ENCODE peak calls at places on chromosomes 6 and 20, in nine cellular contexts. T, N, W, C, U, H, G, E and X are unnamed samples. For H3K36me3, the result is how much of the 10 kb centered on the place peaks cover.

GRCh38 chr6:26022166-26022510 is 59.5 kb downstream of the TRIM38 start:
- DNase-seq in H (no peak), T (peak), U (peak), N (no peak), E (peak), W (peak), C (no peak), G (peak), X (peak)

GRCh38 chr6:15166121-15166520 is 79.7 kb upstream of the JARID2 start:
- DNase-seq in N (no peak), C (no peak), U (no peak), H (no peak), G (no peak), E (no peak), T (no peak), W (no peak), X (no peak)

GRCh38 chr6:100944644-100945043 is 63.5 kb upstream of the ASCC3 start:
- DNase-seq in G (no peak), E (no peak), C (no peak), N (no peak), T (no peak), H (no peak), W (no peak), U (no peak), X (no peak)

GRCh38 chr6:26534681-26535465 is 3.3 kb upstream of the HMGN4 start:
- DNase-seq in H (peak), C (no peak), W (no peak), N (no peak), G (no peak), E (peak), U (no peak), T (no peak), X (no peak)

GRCh38 chr6:133796235-133796634 is 92.7 kb upstream of the TCF21 start:
- DNase-seq in W (no peak), U (no peak), C (no peak), N (no peak), E (no peak), H (no peak), G (no peak), T (no peak), X (no peak)

GRCh38 chr6:159360306-159360705 is 191.1 kb downstream of the FNDC1 start:
- DNase-seq in N (no peak), E (no peak), T (no peak), U (peak), H (no peak), C (no peak), G (peak), W (no peak), X (no peak)

GRCh38 chr6:156864557-156864956 is 87.4 kb downstream of the ARID1B start:
- DNase-seq in H (no peak), T (no peak), E (no peak), N (no peak), C (no peak), W (no peak), G (no peak), U (no peak), X (no peak)

GRCh38 chr20:36848078-36848660 is 27.8 kb upstream of the TLDC2 start:
- DNase-seq in G (peak), H (no peak), T (peak), W (no peak), C (no peak), U (peak), N (no peak), E (no peak), X (no peak)

GRCh38 chr6:133468591-133468990 is 227.4 kb downstream of the EYA4 start:
- DNase-seq in U (no peak), T (no peak), G (no peak), H (no peak), W (no peak), N (no peak), C (no peak), E (no peak), X (no peak)

GRCh38 chr6:25334793-25335192 is 55.6 kb downstream of the CARMIL1 start:
- DNase-seq in U (no peak), N (no peak), E (no peak), G (no peak), T (no peak), W (no peak), C (no peak), H (no peak), X (no peak)

GRCh38 chr6:6870914-6871313 is 236.8 kb upstream of the RREB1 start:
- DNase-seq in U (no peak), G (no peak), T (no peak), N (no peak), E (no peak), C (no peak), H (no peak), W (no peak), X (no peak)

GRCh38 chr6:14074723-14075503 is 42.7 kb upstream of the CD83 start:
- DNase-seq in N (peak), T (peak), G (peak), U (peak), H (no peak), C (peak), W (no peak), E (peak), X (peak)

GRCh38 chr6:159745081-159745480 is 16.8 kb upstream of the ACAT2 start:
- DNase-seq in G (no peak), U (no peak), T (no peak), E (no peak), H (no peak), W (no peak), C (no peak), N (no peak), X (no peak)

GRCh38 chr20:6708010-6708409 is 59.5 kb upstream of the BMP2 start:
- DNase-seq in E (peak), N (peak), T (peak), C (no peak), G (peak), H (no peak), U (peak), W (no peak), X (no peak)

GRCh38 chr6:166025149-166025898 is 142.3 kb downstream of the TBXT start:
- DNase-seq in G (peak), W (no peak), U (peak), H (no peak), E (no peak), N (no peak), T (no peak), C (no peak), X (peak)

GRCh38 chr6:5302220-5302946 is 41.1 kb downstream of the FARS2 start:
- DNase-seq in H (no peak), C (peak), N (peak), T (no peak), U (no peak), W (no peak), G (no peak), E (no peak), X (peak)

GRCh38 chr6:166507380-166507779 is 79.1 kb downstream of the RAMACL start:
- DNase-seq in E (no peak), N (no peak), H (no peak), C (no peak), G (no peak), U (no peak), T (no peak), W (no peak), X (no peak)

GRCh38 chr20:59783020-59784010 is 150.1 kb downstream of the SYCP2 start:
- DNase-seq in W (peak), E (peak), C (peak), U (peak), G (peak), H (peak), N (peak), T (peak), X (peak)

DNA sequence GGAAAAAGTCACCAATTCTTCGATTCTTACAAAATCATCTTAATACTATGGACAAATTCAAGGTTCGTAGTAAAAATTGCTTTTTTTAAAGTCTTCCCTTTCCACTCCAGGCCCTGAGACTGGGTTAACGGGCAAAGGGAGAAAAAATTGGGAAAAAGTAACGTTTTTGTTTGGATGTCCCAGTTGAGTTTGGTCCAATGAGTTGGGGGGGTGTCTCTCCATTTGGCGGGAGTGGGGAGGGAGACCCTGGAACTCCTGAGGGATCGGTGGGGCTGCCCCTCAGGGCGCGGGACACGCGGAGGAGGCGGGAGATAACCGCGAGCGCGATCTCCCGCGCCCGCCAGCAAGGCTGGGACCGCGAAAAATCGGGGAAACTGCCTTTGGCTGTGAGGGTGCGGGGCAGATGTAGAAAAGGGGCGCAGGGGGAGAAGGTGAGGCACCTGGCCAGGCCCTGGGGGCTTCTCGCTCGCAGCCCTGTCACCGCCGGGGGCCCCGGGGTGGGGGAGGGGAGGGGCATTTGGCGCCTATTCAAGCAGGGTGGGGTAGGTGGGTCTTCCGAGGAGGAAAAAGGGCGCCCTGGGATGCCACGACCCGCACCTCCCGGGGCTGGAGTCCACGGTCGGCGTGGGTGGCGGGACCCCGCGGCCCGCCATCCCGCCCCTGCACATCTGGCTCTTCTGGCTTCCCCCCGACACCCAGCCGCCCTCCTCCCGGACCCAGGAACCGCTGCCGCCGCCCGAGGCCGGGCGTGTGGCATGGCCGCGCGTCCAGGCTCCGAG is 663 bp downstream of the FBXO5 start:
- DNase-seq in G (no peak), U (no peak), N (peak), T (peak), W (no peak), C (no peak), E (no peak), H (no peak), X (peak)
- H3K36me3 ChIP-seq in G (under half), U (under half), N (under half), T (under half), W (under half), C (under half), E (under half), H (under half), X (half or more)

GRCh38 chr6:43217351-43217750 is 11.9 kb downstream of the DNPH1 start:
- DNase-seq in U (no peak), G (no peak), N (no peak), E (no peak), C (no peak), T (no peak), W (no peak), H (no peak), X (no peak)
- H3K36me3 ChIP-seq in U (under half), G (under half), N (under half), E (under half), C (under half), T (under half), W (under half), H (under half), X (under half)

GRCh38 chr6:21596379-21597242 is 3.1 kb downstream of the SOX4 start:
- DNase-seq in T (peak), U (peak), E (peak), C (peak), N (peak), H (no peak), W (peak), G (peak), X (peak)
- H3K36me3 ChIP-seq in T (under half), U (under half), E (under half), C (under half), N (under half), H (under half), W (under half), G (under half), X (half or more)

DNA sequence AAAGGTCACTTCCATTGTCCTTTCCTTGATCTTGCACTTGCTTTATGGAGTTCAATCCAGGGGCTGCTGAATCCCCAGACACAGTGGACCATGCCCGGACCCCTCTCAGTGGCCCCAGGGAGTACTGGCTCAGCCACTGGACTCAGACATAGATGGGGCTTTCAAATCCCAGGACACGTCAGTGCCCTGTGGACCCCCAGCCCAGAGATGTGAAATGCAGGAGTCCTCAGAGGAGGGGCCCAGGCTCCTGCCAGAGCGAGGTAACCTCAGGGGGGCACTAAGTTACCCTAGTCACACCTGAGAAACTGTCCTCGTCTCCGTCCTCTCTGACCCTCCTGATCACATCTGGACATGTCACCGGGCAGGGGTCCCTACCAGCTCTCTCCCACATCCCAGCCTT is 18.7 kb upstream of the APMAP start:
- DNase-seq in H (no peak), T (no peak), G (no peak), U (no peak), N (peak), C (no peak), E (no peak), W (no peak), X (no peak)
- H3K36me3 ChIP-seq in H (under half), T (under half), G (half or more), U (under half), N (under half), C (half or more), E (under half), W (under half), X (under half)

GRCh38 chr6:75273009-75273408 is 11.6 kb downstream of the TMEM30A start:
- DNase-seq in W (no peak), C (no peak), E (no peak), N (no peak), T (no peak), H (no peak), G (no peak), U (no peak), X (no peak)
- H3K36me3 ChIP-seq in W (under half), C (under half), E (under half), N (under half), T (under half), H (under half), G (under half), U (under half), X (under half)

DNA sequence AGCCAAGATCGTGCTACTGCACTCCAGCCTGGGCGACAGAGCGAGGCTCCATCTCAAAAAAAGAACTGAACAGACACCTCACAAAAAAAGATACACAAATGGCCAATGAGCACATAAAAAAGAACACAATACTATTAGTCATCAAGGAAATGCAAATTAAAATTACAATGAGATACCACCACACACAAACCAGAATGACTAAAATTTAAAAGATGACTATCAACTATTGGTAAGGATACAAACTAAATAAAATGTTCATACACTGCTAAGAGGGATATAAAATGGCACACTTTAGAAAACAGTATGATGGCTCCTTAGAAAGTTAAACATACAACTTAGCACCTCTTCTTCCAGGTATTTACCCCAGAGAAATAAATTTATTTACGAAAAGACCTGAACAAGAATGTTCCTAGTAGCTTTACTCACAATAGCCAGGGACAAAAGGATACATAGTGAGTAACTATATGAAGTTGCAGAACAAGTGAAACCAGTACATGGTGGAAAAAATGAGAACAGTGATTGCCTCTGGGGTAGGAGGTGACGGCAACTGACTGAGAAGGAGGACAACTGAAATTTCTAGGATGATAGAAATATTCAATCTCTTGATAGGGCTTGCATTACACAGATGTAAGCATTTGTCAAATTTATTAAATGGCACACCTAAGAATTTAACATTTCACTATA is 53.2 kb downstream of the FAM8A1 start:
- DNase-seq in H (no peak), W (no peak), T (no peak), N (no peak), E (no peak), U (no peak), C (no peak), G (no peak), X (no peak)
- H3K36me3 ChIP-seq in H (half or more), W (half or more), T (under half), N (under half), E (under half), U (under half), C (under half), G (under half), X (half or more)

DNA sequence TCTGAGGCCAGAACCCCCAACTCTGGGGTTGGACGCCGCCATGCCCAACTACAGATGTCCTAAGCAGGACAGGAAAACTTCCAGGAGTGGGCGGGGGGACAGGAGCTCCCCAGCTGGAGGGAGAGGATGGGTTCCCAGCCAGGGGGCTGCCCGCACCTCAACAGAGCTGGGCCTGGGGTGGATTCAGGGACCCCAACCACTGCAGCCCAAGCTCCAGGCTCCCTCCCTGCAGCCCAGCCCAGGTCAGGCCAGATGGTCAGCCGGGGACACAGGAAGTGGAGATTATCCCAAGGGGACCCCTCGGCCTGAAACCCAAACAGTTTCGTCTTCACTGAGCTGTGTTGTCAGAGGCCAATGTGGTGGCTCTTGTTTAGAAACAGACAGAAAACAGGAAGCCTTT is 9.4 kb downstream of the LAMA5 start:
- DNase-seq in N (peak), E (no peak), C (no peak), U (no peak), W (no peak), H (no peak), T (no peak), G (no peak), X (peak)
- H3K36me3 ChIP-seq in N (under half), E (under half), C (under half), U (under half), W (under half), H (under half), T (under half), G (under half), X (under half)

DNA sequence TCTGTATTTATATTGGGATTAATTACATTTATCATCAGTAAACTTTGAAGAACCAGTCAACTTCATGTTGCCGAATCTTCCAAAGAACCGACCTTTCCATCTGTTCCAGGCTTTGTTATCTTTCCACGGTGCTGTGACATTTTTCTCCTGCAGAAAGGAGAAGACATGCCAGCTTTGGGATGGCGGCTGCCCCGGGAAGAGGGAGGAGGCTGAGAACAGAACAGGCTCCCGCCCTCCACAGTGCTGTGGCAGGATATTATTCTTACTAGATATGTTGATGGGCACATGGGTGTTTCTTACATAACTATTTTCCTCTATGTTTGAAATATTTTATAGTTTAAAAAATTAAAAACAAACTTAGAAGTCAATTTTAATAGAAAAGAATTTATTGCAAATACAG is 44.9 kb downstream of the GINS1 start:
- DNase-seq in G (no peak), E (no peak), W (no peak), U (no peak), H (no peak), T (no peak), N (no peak), C (no peak), X (no peak)
- H3K36me3 ChIP-seq in G (under half), E (under half), W (under half), U (under half), H (under half), T (under half), N (under half), C (under half), X (under half)

GRCh38 chr6:4012826-4013225 is 66.1 kb downstream of the FAM217A start:
- DNase-seq in H (no peak), N (no peak), C (no peak), T (no peak), U (no peak), G (no peak), E (no peak), W (no peak), X (no peak)

GRCh38 chr6:4018194-4019111 is 60.5 kb downstream of the FAM217A start:
- DNase-seq in T (peak), U (peak), N (peak), H (peak), E (peak), G (peak), C (peak), W (peak), X (peak)

GRCh38 chr6:4020822-4021132 is 58.2 kb downstream of the FAM217A start:
- DNase-seq in E (no peak), N (no peak), T (no peak), G (no peak), U (no peak), W (no peak), H (no peak), C (no peak), X (no peak)

GRCh38 chr6:4017847-4018193 is 61.1 kb downstream of the FAM217A start:
- DNase-seq in T (peak), N (no peak), H (peak), W (no peak), C (no peak), G (peak), U (peak), E (peak), X (no peak)

GRCh38 chr6:4017058-4017457 is 61.9 kb downstream of the FAM217A start:
- DNase-seq in G (no peak), W (no peak), T (no peak), E (no peak), N (no peak), C (no peak), U (no peak), H (no peak), X (no peak)
- H3K36me3 ChIP-seq in G (under half), W (under half), T (under half), E (under half), N (under half), C (under half), U (under half), H (under half), X (under half)

GRCh38 chr6:28914941-28915340 is 8.8 kb downstream of the TRIM27 start:
- DNase-seq in N (no peak), E (no peak), C (no peak), H (no peak), G (no peak), U (peak), T (no peak), W (no peak), X (no peak)

GRCh38 chr6:28906674-28907073 is 17.1 kb downstream of the TRIM27 start:
- DNase-seq in T (no peak), C (no peak), H (no peak), N (no peak), E (no peak), W (no peak), G (no peak), U (no peak), X (no peak)

GRCh38 chr6:28907394-28907793 is 16.4 kb downstream of the TRIM27 start:
- DNase-seq in C (no peak), N (no peak), W (no peak), T (no peak), U (peak), E (no peak), G (peak), H (no peak), X (no peak)

GRCh38 chr6:28910901-28911680 is 12.7 kb downstream of the TRIM27 start:
- DNase-seq in N (no peak), E (no peak), C (no peak), T (no peak), G (no peak), W (peak), U (no peak), H (no peak), X (no peak)
- H3K36me3 ChIP-seq in N (under half), E (under half), C (half or more), T (under half), G (half or more), W (half or more), U (under half), H (half or more), X (half or more)